ENCODE peak calls at places on chromosome 14, in nine cellular contexts. O, P, S, F, Q, K, Y, G and J are unnamed samples.

GRCh38 chr14:20628063-20628854 is 13.2 kb downstream of the OR6S1 start:
- DNase-seq in S (no peak), F (no peak), P (no peak), K (no peak), Q (no peak), Y (no peak), O (no peak), G (no peak), J (no peak)

GRCh38 chr14:36238666-36239363 is 62.3 kb upstream of the PTCSC3 start:
- DNase-seq in O (no peak), G (no peak), Q (peak; percentile 75), Y (peak; percentile 45), K (peak; percentile 70), P (no peak), S (no peak), F (peak; percentile 96), J (peak; percentile 43)

GRCh38 chr14:90760591-90761316 is 55.5 kb downstream of the TTC7B start:
- DNase-seq in O (no peak), P (no peak), F (peak; percentile 5), K (peak; percentile 33), G (no peak), Y (peak; percentile 34), Q (no peak), S (no peak), J (no peak)

GRCh38 chr14:49972840-49973239 is 80.0 kb downstream of the ARF6 start:
- DNase-seq in G (no peak), Y (no peak), Q (peak; percentile 43), K (peak; percentile 92), S (peak; percentile 49), F (peak; percentile 89), O (no peak), P (no peak), J (no peak)

GRCh38 chr14:51552275-51552674 is 99.4 kb upstream of the FRMD6 start:
- DNase-seq in O (no peak), S (no peak), Q (no peak), F (no peak), P (no peak), G (peak; percentile 11), K (no peak), Y (no peak), J (no peak)

GRCh38 chr14:105065280-105066228 is at the start of gene GPR132:
- DNase-seq in P (peak; percentile 79), G (no peak), Y (peak; percentile 98), F (peak; percentile 38), S (no peak), K (no peak), Q (no peak), O (no peak), J (peak; percentile 98)

GRCh38 chr14:57420986-57421385 is 30.6 kb downstream of the NAA30 start:
- DNase-seq in K (peak; percentile 1), P (no peak), Q (no peak), F (no peak), S (no peak), Y (no peak), G (no peak), O (no peak), J (no peak)

GRCh38 chr14:66974397-66975025 is 214.7 kb upstream of the GARIN2 start:
- DNase-seq in K (peak; percentile 4), Y (no peak), S (no peak), F (peak; percentile 37), O (no peak), P (no peak), Q (no peak), G (no peak), J (no peak)

GRCh38 chr14:53542692-53543091 is 389.6 kb upstream of the DDHD1 start:
- DNase-seq in Q (no peak), O (no peak), F (peak; percentile 5), P (no peak), G (peak; percentile 18), Y (no peak), S (no peak), K (peak; percentile 28), J (no peak)

GRCh38 chr14:104206281-104206904 is 68.0 kb downstream of the KIF26A start:
- DNase-seq in G (no peak), O (peak; percentile 39), Q (no peak), P (no peak), F (no peak), Y (no peak), K (no peak), S (no peak), J (no peak)

GRCh38 chr14:102517412-102518062 is 8.0 kb upstream of the ANKRD9 start:
- DNase-seq in G (peak; percentile 38), K (no peak), Q (no peak), O (peak; percentile 35), F (no peak), P (no peak), Y (no peak), S (no peak), J (no peak)
- TF ChIP-seq CTCF in G (no peak), K (no peak), Q (no peak), O (no peak), F (no peak), P (no peak), Y (no peak), S (no peak), J (no peak)

GRCh38 chr14:28757790-28758189 is 8.8 kb upstream of the FOXG1 start:
- DNase-seq in Y (no peak), S (no peak), P (no peak), K (no peak), O (no peak), Q (no peak), G (no peak), F (no peak), J (no peak)
- TF ChIP-seq CTCF in Y (no peak), S (no peak), P (no peak), K (no peak), O (no peak), Q (no peak), G (no peak), F (no peak), J (no peak)

GRCh38 chr14:91889477-91890211 is 22.3 kb upstream of the TC2N start:
- DNase-seq in F (no peak), P (no peak), K (no peak), Q (no peak), O (no peak), G (no peak), Y (no peak), S (no peak), J (no peak)
- TF ChIP-seq CTCF in F (no peak), P (no peak), K (no peak), Q (no peak), O (no peak), G (no peak), Y (no peak), S (no peak), J (no peak)

GRCh38 chr14:63633801-63634200 is 7.9 kb downstream of the WDR89 start:
- DNase-seq in G (no peak), Y (no peak), K (no peak), S (no peak), F (no peak), P (no peak), O (no peak), Q (no peak), J (no peak)
- TF ChIP-seq CTCF in G (no peak), Y (no peak), K (peak; percentile 29), S (peak; percentile 26), F (no peak), P (no peak), O (no peak), Q (no peak), J (no peak)

GRCh38 chr14:85195872-85196477 is 334.0 kb upstream of the FLRT2 start:
- DNase-seq in F (no peak), Y (peak; percentile 6), S (no peak), Q (no peak), K (peak; percentile 11), P (no peak), O (no peak), G (no peak), J (no peak)
- TF ChIP-seq CTCF in F (peak; percentile 59), Y (peak; percentile 49), S (peak; percentile 51), Q (peak; percentile 67), K (peak; percentile 55), P (no peak), O (peak; percentile 67), G (peak; percentile 49), J (peak; percentile 41)